ENCODE peak calls at places on chromosomes 7 and 10, in eight cellular contexts. Q is AG09309; N is CD8-positive, alpha-beta T cell; C is heart right ventricle; M is MM.1S; V is AG10803; T is NB4; Z is HL-60. U is an unnamed sample.

GRCh38 chr7:133054167-133054840 is 27.6 kb downstream of the CHCHD3 start:
- DNase-seq in Q (no peak), N (no peak), C (no peak), M (no peak), V (peak), T (peak), Z (peak), U (peak)

GRCh38 chr10:103493911-103494877 is 689 bp downstream of the NEURL1 start:
- DNase-seq in Q (no peak), N (no peak), C (no peak), M (peak), V (no peak), T (no peak), Z (no peak), U (no peak)

GRCh38 chr7:158428131-158428841 is 159.3 kb downstream of the PTPRN2 start:
- DNase-seq in Q (no peak), N (no peak), C (no peak), M (no peak), V (no peak), T (no peak), Z (no peak), U (no peak)

GRCh38 chr10:101615760-101616116 is 27.6 kb downstream of the DPCD start:
- DNase-seq in Q (no peak), N (no peak), C (no peak), M (no peak), V (no peak), T (no peak), Z (no peak), U (no peak)

GRCh38 chr7:98870071-98870651 is 347 bp upstream of the TMEM130 start:
- DNase-seq in Q (no peak), N (peak), C (peak), M (peak), V (peak), T (peak), Z (peak), U (peak)

GRCh38 chr10:70845261-70845660 is 29.5 kb downstream of the SGPL1 start:
- DNase-seq in Q (no peak), N (no peak), C (no peak), M (no peak), V (no peak), T (no peak), Z (no peak), U (no peak)

GRCh38 chr7:99362801-99363200 is 11.7 kb upstream of the ARPC1B start:
- DNase-seq in Q (peak), N (no peak), C (no peak), M (no peak), V (peak), T (no peak), Z (no peak), U (peak)

GRCh38 chr7:40283391-40283790 is 148.6 kb downstream of the SUGCT start:
- DNase-seq in Q (no peak), N (no peak), C (no peak), M (no peak), V (no peak), T (no peak), Z (no peak), U (no peak)

GRCh38 chr10:64586930-64587503 is 1065.8 kb downstream of the REEP3 start:
- DNase-seq in Q (no peak), N (no peak), C (no peak), M (no peak), V (no peak), T (no peak), Z (no peak), U (peak)

GRCh38 chr10:87860156-87860795 is 3.1 kb downstream of the KLLN start:
- DNase-seq in Q (peak), N (no peak), C (peak), M (peak), V (peak), T (peak), Z (peak), U (peak)

GRCh38 chr10:125473138-125473793 is 209.7 kb downstream of the TEX36 start:
- DNase-seq in Q (no peak), N (no peak), C (no peak), M (no peak), V (no peak), T (no peak), Z (no peak), U (no peak)

GRCh38 chr7:108809356-108809755 is 239.7 kb downstream of the DNAJB9 start:
- DNase-seq in Q (no peak), N (no peak), C (no peak), M (no peak), V (no peak), T (no peak), Z (no peak), U (no peak)

GRCh38 chr10:104034401-104035053 is 51.2 kb downstream of the COL17A1 start:
- DNase-seq in Q (no peak), N (no peak), C (no peak), M (no peak), V (no peak), T (no peak), Z (no peak), U (no peak)

GRCh38 chr7:28272461-28272877 is 91.9 kb upstream of the JAZF1 start:
- DNase-seq in Q (peak), N (no peak), C (peak), M (no peak), V (peak), T (peak), Z (peak), U (peak)

GRCh38 chr7:46545790-46546189 is 624.7 kb upstream of the IGFBP3 start:
- DNase-seq in Q (no peak), N (no peak), C (no peak), M (no peak), V (peak), T (no peak), Z (no peak), U (peak)
- H3K4me3 ChIP-seq in Q (no peak), N (no peak), C (no peak), M (no peak), V (no peak), T (no peak), Z (no peak), U (no peak)

DNA sequence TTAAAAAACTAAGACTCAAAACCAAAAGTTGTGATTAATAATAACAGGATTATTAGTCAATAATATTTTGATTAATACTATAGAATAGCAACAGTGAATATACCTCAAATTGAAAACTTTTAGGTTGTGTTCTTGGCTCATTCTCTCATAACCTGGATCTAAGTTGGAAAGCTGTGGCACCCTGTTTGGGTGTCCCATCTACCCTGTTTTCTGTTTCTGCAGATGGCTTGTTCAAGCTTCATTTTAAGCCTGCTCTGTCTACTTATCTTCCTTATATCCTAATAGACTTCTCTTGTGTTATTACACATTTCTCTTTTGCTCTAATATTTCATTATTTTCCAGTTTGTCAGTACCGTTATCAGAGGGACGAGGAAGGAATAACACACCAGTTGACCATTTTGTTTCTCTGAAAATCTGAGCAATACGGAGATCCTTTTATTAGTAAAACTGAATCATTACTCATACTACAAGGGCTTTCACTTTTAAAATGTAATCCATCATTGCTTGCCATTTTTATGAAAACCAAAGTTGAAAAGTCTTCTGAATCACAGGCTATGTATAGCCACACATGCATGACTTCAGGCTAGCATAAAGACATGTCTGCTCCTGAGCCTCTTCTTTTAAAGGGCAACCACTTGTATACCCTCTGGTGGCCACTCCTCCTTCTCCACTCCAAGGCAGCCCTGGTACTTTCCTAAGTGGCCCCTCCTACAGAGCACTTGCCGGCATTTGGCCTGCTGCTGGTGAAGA is 22.3 kb downstream of the COX15 start:
- DNase-seq in Q (peak), N (no peak), C (no peak), M (no peak), V (peak), T (no peak), Z (no peak), U (no peak)
- TF ChIP-seq CTCF in Q (peak), N (no peak), C (no peak), M (no peak), V (no peak), T (no peak), Z (no peak), U (no peak)

DNA sequence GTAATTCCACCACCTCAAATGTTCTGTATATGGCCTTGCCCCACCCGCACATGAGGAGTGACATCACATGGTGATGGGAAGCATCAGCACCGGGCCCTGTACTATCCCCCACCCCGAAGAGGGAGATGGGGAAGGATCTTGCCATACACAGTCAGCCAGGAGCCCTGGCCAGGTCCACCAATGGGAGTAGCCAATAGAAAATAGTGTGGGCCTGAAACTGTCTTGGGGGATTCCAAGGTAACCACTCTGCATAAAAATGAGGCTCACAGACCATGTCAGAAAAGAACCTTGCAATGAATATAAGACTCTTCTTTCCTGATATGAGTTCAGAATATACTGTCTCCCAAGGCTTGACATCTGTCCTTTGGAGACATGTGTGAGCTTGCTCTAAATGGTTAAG is 51.1 kb downstream of the ADRB1 start:
- DNase-seq in Q (no peak), N (no peak), C (no peak), M (no peak), V (no peak), T (no peak), Z (no peak), U (no peak)
- H3K4me3 ChIP-seq in Q (no peak), N (no peak), C (no peak), M (no peak), V (no peak), T (no peak), Z (no peak), U (no peak)

GRCh38 chr7:151125835-151126481 is 39.7 kb downstream of the AGAP3 start:
- DNase-seq in Q (no peak), N (no peak), C (no peak), M (no peak), V (no peak), T (no peak), Z (no peak), U (no peak)

GRCh38 chr7:151124205-151124880 is 38.1 kb downstream of the AGAP3 start:
- DNase-seq in Q (no peak), N (no peak), C (no peak), M (no peak), V (no peak), T (no peak), Z (no peak), U (no peak)

GRCh38 chr7:151126500-151127137 is 40.3 kb downstream of the AGAP3 start:
- DNase-seq in Q (no peak), N (no peak), C (no peak), M (no peak), V (no peak), T (no peak), Z (no peak), U (no peak)

GRCh38 chr7:151124899-151125399 is 38.7 kb downstream of the AGAP3 start:
- DNase-seq in Q (no peak), N (no peak), C (no peak), M (no peak), V (no peak), T (no peak), Z (no peak), U (no peak)

GRCh38 chr7:151125459-151125834 is 39.2 kb downstream of the AGAP3 start:
- DNase-seq in Q (no peak), N (no peak), C (peak), M (no peak), V (no peak), T (no peak), Z (no peak), U (no peak)
- TF ChIP-seq CTCF in Q (no peak), N (no peak), C (peak), M (no peak), V (no peak), T (no peak), Z (no peak), U (peak)

DNA sequence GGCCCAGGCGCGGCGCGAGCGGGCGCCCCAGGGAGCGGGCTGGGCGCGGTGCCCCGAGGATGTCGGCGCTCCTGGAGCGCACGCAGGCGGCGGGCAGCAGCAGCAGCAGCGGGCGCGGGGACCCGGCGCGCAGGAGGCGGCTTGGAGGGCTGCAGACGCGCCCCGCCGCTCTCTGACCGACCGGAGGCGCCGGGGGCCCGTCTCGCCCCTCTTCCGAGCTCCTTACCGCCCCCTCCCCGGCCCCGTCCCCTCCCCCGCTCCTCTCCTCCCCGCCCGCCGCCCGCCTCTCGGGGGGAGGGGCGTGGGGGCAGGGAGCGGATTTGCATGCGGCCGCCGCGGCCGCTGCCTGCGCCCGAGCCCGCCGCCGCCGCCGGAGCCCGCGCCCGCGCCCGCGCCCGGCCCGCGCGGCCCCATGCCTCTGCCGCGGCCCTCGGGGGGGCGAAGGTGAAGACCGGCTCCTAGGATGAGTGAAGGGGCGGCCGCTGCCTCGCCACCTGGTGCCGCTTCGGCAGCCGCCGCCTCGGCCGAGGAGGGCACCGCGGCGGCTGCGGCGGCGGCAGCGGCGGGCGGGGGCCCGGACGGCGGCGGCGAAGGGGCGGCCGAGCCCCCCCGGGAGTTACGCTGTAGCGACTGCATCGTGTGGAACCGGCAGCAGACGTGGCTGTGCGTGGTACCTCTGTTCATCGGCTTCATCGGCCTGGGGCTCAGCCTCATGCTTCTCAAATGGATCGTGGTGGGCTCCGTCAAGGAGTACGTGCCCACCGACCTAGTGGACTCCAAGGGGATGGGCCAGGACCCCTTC is at the start of gene NRG3:
- DNase-seq in Q (no peak), N (no peak), C (no peak), M (peak), V (no peak), T (no peak), Z (no peak), U (no peak)
- H3K4me3 ChIP-seq in Q (no peak), N (peak), C (peak), M (peak), V (no peak), T (no peak), Z (no peak), U (no peak)

DNA sequence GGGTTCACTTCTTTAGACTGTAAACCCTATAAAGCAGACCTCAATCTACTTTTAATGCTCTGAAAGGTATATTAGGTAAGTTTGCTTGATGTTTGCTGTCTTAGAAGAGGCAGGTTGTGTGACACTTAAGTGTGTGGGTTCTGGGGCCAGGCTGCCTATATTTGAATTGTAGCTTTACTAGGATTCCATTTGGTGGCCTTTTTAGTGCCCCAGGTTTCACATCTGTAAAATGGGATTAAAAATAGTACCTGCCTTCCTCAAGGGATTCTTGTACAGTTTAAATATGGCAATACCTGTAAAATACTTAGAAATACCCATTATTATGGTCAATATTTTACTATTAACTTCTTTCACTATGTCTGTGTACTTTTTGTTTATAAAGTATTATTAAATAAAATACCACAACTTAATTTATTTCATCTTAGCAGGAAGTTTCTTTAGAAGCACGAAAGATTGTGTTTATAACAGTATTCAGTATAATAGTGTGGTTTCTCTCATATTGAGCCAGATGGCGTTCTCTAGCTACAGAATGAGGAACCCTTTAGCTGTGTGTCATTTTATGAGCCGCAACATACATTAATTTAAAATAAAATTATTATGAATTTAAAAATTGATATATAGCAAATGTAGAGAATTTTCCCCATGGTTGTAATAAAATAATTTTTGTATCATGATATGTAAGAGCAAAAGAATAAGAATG is 94.2 kb downstream of the CDK14 start:
- DNase-seq in Q (no peak), N (no peak), C (no peak), M (no peak), V (no peak), T (no peak), Z (no peak), U (no peak)
- TF ChIP-seq CTCF in Q (no peak), N (no peak), C (no peak), M (no peak), V (no peak), T (no peak), Z (no peak), U (no peak)

DNA sequence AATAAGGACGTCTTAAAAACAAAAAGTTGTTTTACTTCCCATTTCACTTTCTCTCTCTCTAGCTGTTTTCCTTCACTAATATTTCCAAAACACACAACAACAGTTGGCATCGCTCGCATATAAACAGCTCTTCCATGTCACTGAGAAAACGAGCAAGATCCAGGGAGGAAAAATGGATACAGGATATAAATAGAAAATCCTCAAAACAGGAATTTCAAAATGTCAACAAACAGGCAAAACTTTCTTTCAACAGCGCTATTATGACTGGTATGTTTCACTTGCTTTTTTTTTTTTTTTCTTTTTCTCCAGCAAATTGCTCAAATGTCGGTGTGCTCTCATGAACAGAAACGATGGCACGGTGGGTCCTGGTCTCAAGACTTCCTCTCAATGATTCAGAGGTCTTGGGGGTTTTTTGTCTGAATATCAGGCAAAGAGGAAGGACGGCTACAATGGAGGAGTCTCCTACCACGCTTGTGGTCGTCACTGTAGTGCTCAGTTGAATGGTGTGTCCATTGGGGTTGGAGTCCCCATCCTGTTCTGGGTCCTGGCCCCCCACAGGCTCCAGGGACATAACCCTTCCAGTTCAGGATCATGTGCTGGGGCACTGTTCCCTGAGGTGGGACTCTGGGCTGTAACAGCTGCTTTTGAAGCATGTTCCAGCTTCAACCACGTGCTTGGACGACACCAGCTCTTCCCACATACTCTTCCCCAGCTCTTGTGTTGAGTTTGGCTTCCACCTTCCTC is 266.6 kb upstream of the KLF6 start:
- DNase-seq in Q (no peak), N (no peak), C (no peak), M (no peak), V (no peak), T (peak), Z (no peak), U (peak)
- H3K4me3 ChIP-seq in Q (no peak), N (no peak), C (peak), M (no peak), V (peak), T (peak), Z (no peak), U (peak)

DNA sequence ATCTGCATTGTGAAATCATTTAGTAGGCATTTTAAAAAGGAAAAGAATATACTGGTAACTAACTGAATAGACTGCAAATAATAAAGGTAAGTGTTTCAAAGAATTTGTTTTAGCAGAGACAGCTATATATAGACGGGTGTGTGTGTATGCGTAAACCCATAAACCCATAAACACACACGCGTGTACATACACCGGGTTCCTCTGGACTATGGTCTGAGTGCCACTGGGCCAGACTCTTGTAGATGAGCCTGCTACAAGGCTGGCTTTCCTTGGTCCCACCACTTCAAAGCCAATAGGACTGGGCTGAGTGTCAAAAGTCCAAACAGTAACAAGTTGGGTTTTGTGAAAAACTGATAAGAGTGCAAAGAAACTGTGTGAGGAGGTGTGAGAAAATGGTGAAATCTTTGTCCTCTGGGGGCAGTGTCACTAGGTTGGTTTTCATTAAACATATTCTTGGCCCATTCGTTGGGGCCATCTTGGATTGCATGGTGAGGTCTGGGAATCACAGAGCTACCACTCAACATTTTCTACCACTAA is 39.8 kb downstream of the GNA12 start:
- DNase-seq in Q (no peak), N (no peak), C (no peak), M (no peak), V (no peak), T (no peak), Z (no peak), U (no peak)
- TF ChIP-seq CTCF in Q (no peak), N (no peak), C (no peak), M (no peak), V (no peak), T (no peak), Z (no peak), U (peak)

U was measured in cardiac fibroblast.